ENCODE peak calls at places on chromosomes 1 and 21, in five cellular contexts. H, N, R, E and J are unnamed samples.

GRCh38 chr1:27306892-27307850 is 14.8 kb upstream of the TMEM222 start:
- DNase-seq in H (no peak), N (no peak), R (no peak), E (no peak), J (no peak)

GRCh38 chr1:99533909-99534907 is 111.7 kb upstream of the PALMD start:
- DNase-seq in H (no peak), N (no peak), R (no peak), E (no peak), J (no peak)

GRCh38 chr1:230381049-230381467 is 45.1 kb downstream of the PGBD5 start:
- DNase-seq in H (no peak), N (no peak), R (no peak), E (no peak), J (peak; percentile 88)

GRCh38 chr1:161021168-161021958 is 411 bp upstream of the F11R start:
- DNase-seq in H (peak; percentile 80), N (peak; percentile 92), R (peak; percentile 71), E (peak; percentile 20), J (peak; percentile 99)

GRCh38 chr1:149843302-149844041 is 55.9 kb upstream of the BOLA1 start:
- DNase-seq in H (no peak), N (no peak), R (no peak), E (no peak), J (no peak)

GRCh38 chr1:2255420-2256369 is 27.6 kb downstream of the SKI start:
- DNase-seq in H (peak; percentile 50), N (peak; percentile 69), R (peak; percentile 48), E (peak; percentile 73), J (peak; percentile 54)

GRCh38 chr1:113963281-113963906 is 15.9 kb upstream of the OLFML3 start:
- DNase-seq in H (no peak), N (no peak), R (no peak), E (peak; percentile 14), J (no peak)

GRCh38 chr1:184513966-184514365 is 127.1 kb downstream of the C1orf21 start:
- DNase-seq in H (no peak), N (no peak), R (no peak), E (peak; percentile 71), J (peak; percentile 33)

GRCh38 chr1:193539731-193540459 is 353.5 kb upstream of the B3GALT2 start:
- DNase-seq in H (no peak), N (peak; percentile 9), R (no peak), E (no peak), J (no peak)

GRCh38 chr1:40032240-40032891 is 8.2 kb upstream of the CAP1 start:
- DNase-seq in H (peak; percentile 33), N (peak; percentile 61), R (no peak), E (peak; percentile 76), J (peak; percentile 66)

GRCh38 chr21:43644609-43645008 is 14.7 kb downstream of the HSF2BP start:
- DNase-seq in H (no peak), N (no peak), R (no peak), E (peak; percentile 67), J (no peak)

GRCh38 chr1:34844252-34844634 is 15.3 kb downstream of the SMIM12 start:
- DNase-seq in H (no peak), N (no peak), R (no peak), E (no peak), J (no peak)

GRCh38 chr1:58968360-58968952 is 184.6 kb upstream of the JUN start:
- DNase-seq in H (no peak), N (peak; percentile 68), R (no peak), E (peak; percentile 46), J (peak; percentile 93)

GRCh38 chr1:156893048-156893953 is at the start of gene PEAR1:
- DNase-seq in H (no peak), N (no peak), R (no peak), E (peak; percentile 31), J (no peak)

GRCh38 chr1:14660795-14661194 is 62.3 kb downstream of the KAZN start:
- DNase-seq in H (no peak), N (no peak), R (no peak), E (no peak), J (peak; percentile 10)

GRCh38 chr1:182811975-182812727 is 22.6 kb downstream of the NPL start:
- DNase-seq in H (no peak), N (no peak), R (no peak), E (no peak), J (no peak)

GRCh38 chr1:46757256-46757955 is 38.5 kb upstream of the EFCAB14 start:
- DNase-seq in H (no peak), N (no peak), R (no peak), E (peak; percentile 3), J (peak; percentile 52)

GRCh38 chr1:7441442-7441841 is 329.7 kb upstream of the VAMP3 start:
- DNase-seq in H (no peak), N (no peak), R (no peak), E (no peak), J (no peak)

GRCh38 chr1:236534164-236534651 is 10.4 kb downstream of the LGALS8 start:
- DNase-seq in H (no peak), N (no peak), R (no peak), E (peak; percentile 78), J (no peak)